ENCODE peak calls at places on chromosomes 2 and 18, in nine cellular contexts. W is stomach, L is Panc1, U is psoas muscle, M is ovary, G is right lobe of liver, C is right atrium auricular region, T is MM.1S, J is neural progenitor cell. I is an unnamed sample.

GRCh38 chr2:99572380-99572779 is 82.6 kb upstream of the REV1 start:
- DNase-seq in U (no peak), C (no peak), T (no peak), J (peak; percentile 71), W (no peak), M (no peak), G (no peak), L (no peak), I (no peak)

GRCh38 chr2:157777425-157777824 is 98.7 kb downstream of the ACVR1 start:
- DNase-seq in C (no peak), M (peak; percentile 71), T (peak; percentile 45), W (peak; percentile 62), G (no peak), J (peak; percentile 38), U (no peak), L (peak; percentile 28), I (no peak)

GRCh38 chr18:11051462-11051861 is 97.9 kb downstream of the PIEZO2 start:
- DNase-seq in L (no peak), G (no peak), T (no peak), C (no peak), W (no peak), U (no peak), M (no peak), J (no peak), I (no peak)

GRCh38 chr2:56168163-56168562 is 15.6 kb upstream of the CCDC85A start:
- DNase-seq in U (no peak), L (no peak), G (no peak), J (no peak), M (no peak), C (no peak), W (no peak), T (no peak), I (no peak)

GRCh38 chr2:102025016-102025491 is 33.3 kb downstream of the IL1R2 start:
- DNase-seq in C (no peak), W (no peak), L (no peak), G (no peak), U (no peak), T (no peak), M (no peak), J (no peak), I (no peak)

GRCh38 chr2:69789129-69789528 is 40.3 kb upstream of the GMCL1 start:
- DNase-seq in W (no peak), G (peak; percentile 40), C (peak; percentile 66), M (no peak), L (no peak), U (no peak), J (no peak), T (peak; percentile 17), I (no peak)

GRCh38 chr2:146481629-146482028 is 1363.2 kb upstream of the ACVR2A start:
- DNase-seq in T (no peak), W (no peak), M (no peak), G (no peak), U (no peak), J (no peak), C (no peak), L (no peak), I (no peak)

GRCh38 chr2:160324161-160324768 is 124.2 kb upstream of the ITGB6 start:
- DNase-seq in L (peak; percentile 35), W (peak; percentile 63), T (peak; percentile 50), U (peak; percentile 64), G (peak; percentile 56), M (peak; percentile 67), J (peak; percentile 49), C (no peak), I (no peak)

GRCh38 chr2:224638338-224638823 is 53.2 kb upstream of the CUL3 start:
- DNase-seq in M (no peak), U (no peak), J (no peak), T (no peak), C (no peak), L (no peak), W (peak; percentile 43), G (no peak), I (no peak)

GRCh38 chr18:53911200-53911599 is 313.3 kb downstream of the MBD2 start:
- DNase-seq in M (no peak), W (no peak), J (no peak), C (no peak), T (no peak), L (no peak), U (no peak), G (no peak), I (no peak)

GRCh38 chr2:215773728-215774127 is 239.6 kb downstream of the MREG start:
- DNase-seq in M (no peak), C (no peak), J (no peak), G (no peak), L (no peak), W (no peak), T (no peak), U (no peak), I (no peak)

DNA sequence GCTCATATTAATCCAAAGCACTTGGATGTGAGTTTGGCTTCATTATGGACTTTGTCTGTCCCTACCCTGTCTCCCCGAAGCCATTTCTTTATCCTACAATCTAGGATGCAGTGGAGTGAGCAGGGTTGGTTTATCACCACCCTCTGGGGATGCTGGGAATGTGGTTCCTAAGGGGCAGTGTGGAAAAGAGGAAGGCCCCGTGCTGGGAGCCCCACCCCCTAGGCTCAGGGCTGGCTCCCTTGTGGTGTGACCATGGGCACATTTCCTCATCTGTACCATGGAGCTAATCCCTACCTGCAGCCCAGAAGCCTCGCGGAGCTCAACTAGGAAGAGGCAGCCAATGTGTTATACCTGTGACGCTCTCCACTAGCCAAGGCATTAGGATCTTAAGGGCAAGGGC is 92.5 kb downstream of the TGOLN2 start:
- DNase-seq in M (no peak), T (no peak), W (no peak), G (no peak), J (no peak), U (no peak), L (no peak), C (no peak), I (no peak)
- H3K27me3 ChIP-seq in M (no peaks in the 10 kb centered on the region), T (no peaks in the 10 kb centered on the region), W (no peaks in the 10 kb centered on the region), G (no peaks in the 10 kb centered on the region), J (peaks cover 2% of the 10 kb centered on the region), U (no peaks in the 10 kb centered on the region), L (no peaks in the 10 kb centered on the region), C (no peaks in the 10 kb centered on the region), I (no peaks in the 10 kb centered on the region)

GRCh38 chr2:26081601-26082000 is 47.7 kb downstream of the RAB10 start:
- DNase-seq in T (no peak), L (no peak), W (no peak), J (no peak), C (no peak), U (no peak), M (no peak), G (no peak), I (no peak)

GRCh38 chr2:26080356-26080755 is 46.5 kb downstream of the RAB10 start:
- DNase-seq in M (no peak), J (no peak), T (no peak), C (no peak), W (no peak), G (no peak), L (no peak), U (no peak), I (no peak)

GRCh38 chr2:26076001-26076587 is 42.2 kb downstream of the RAB10 start:
- DNase-seq in T (no peak), G (no peak), L (no peak), U (no peak), C (no peak), M (no peak), J (no peak), W (no peak), I (no peak)

GRCh38 chr2:26077291-26077690 is 43.4 kb downstream of the RAB10 start:
- DNase-seq in C (no peak), T (no peak), G (no peak), L (no peak), J (no peak), U (no peak), M (no peak), W (no peak), I (no peak)

DNA sequence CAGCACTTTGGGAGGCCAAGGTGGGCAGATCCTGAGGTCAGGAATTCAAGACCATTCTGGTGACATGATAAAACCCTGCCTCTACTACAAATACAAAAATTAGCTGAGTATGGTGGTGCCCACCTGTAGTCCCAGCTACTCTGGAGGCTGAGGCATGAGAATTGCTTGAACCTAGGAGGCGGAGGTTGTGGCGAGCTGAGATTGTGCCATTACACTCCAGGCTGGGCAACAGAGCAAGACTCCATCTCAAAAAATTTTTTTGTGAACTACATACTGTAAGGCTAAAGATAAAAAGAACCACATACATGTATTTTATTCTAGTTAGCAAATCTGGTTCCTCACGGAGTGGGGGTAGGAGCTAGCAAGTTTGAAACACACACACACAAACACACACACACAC is 45.1 kb downstream of the RAB10 start:
- DNase-seq in M (no peak), W (no peak), J (no peak), C (no peak), L (no peak), T (no peak), G (no peak), U (no peak), I (no peak)
- H3K9me3 ChIP-seq in M (no peaks in the 10 kb centered on the region), W (no peaks in the 10 kb centered on the region), J (peaks cover 17% of the 10 kb centered on the region), C (peaks cover 4% of the 10 kb centered on the region), L (no peaks in the 10 kb centered on the region), T (no peaks in the 10 kb centered on the region), G (no peaks in the 10 kb centered on the region), U (peaks cover 6% of the 10 kb centered on the region), I (no peaks in the 10 kb centered on the region)

DNA sequence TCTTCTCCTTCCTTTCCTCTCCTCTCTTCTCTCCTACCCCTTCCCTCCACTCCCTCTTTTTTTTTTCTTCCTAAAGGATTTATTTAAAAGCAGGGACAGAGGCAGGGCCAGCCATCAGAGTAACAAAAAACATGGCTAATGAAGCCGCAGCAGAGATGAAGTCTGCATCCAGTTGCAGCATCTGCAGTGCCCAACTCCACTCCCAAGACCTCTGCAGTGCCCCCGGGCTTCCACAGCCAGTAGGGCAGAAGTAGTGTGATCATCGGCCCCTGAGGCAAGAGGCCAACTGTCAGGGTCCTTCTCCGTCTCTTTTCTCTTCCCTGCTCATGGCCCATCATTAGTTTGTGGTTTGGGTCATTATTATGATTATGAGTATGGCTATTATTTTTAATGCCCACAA is 4.2 kb upstream of the EGR4 start:
- DNase-seq in M (no peak), J (no peak), C (no peak), L (no peak), T (no peak), G (no peak), W (no peak), U (no peak), I (no peak)
- H3K27me3 ChIP-seq in M (peaks cover 5% of the 10 kb centered on the region), J (peaks cover 100% of the 10 kb centered on the region), C (peaks cover 14% of the 10 kb centered on the region), L (peaks cover 42% of the 10 kb centered on the region), T (peaks cover 48% of the 10 kb centered on the region), G (peaks cover 16% of the 10 kb centered on the region), W (peaks cover 20% of the 10 kb centered on the region), U (peaks cover 9% of the 10 kb centered on the region), I (peaks cover 78% of the 10 kb centered on the region)

GRCh38 chr2:239178484-239178883 is 222.3 kb downstream of the HDAC4 start:
- DNase-seq in T (no peak), G (peak; percentile 38), C (no peak), L (no peak), W (no peak), M (no peak), U (no peak), J (no peak), I (peak; percentile 36)
- H3K9me3 ChIP-seq in T (no peaks in the 10 kb centered on the region), G (no peaks in the 10 kb centered on the region), C (peaks cover 8% of the 10 kb centered on the region), L (peaks cover 4% of the 10 kb centered on the region), W (peaks cover 16% of the 10 kb centered on the region), M (no peaks in the 10 kb centered on the region), U (no peaks in the 10 kb centered on the region), J (no peaks in the 10 kb centered on the region), I (peaks cover 10% of the 10 kb centered on the region)

GRCh38 chr2:111175615-111176014 is 54.9 kb downstream of the BCL2L11 start:
- DNase-seq in J (no peak), T (no peak), C (no peak), U (no peak), W (no peak), G (no peak), M (no peak), L (no peak), I (no peak)
- H3K27me3 ChIP-seq in J (no peaks in the 10 kb centered on the region), T (no peaks in the 10 kb centered on the region), C (no peaks in the 10 kb centered on the region), U (no peaks in the 10 kb centered on the region), W (no peaks in the 10 kb centered on the region), G (no peaks in the 10 kb centered on the region), M (no peaks in the 10 kb centered on the region), L (no peaks in the 10 kb centered on the region), I (no peaks in the 10 kb centered on the region)

GRCh38 chr18:21155443-21155842 is 43.8 kb upstream of the ROCK1 start:
- DNase-seq in G (no peak), C (no peak), U (no peak), J (no peak), M (no peak), W (no peak), T (no peak), L (no peak), I (no peak)
- H3K9me3 ChIP-seq in G (peaks cover 3% of the 10 kb centered on the region), C (peaks cover 20% of the 10 kb centered on the region), U (peaks cover 17% of the 10 kb centered on the region), J (no peaks in the 10 kb centered on the region), M (no peaks in the 10 kb centered on the region), W (peaks cover 26% of the 10 kb centered on the region), T (no peaks in the 10 kb centered on the region), L (peaks cover 7% of the 10 kb centered on the region), I (peaks cover 4% of the 10 kb centered on the region)

I was measured in suprapubic skin.